ENCODE peak calls at places on chromosomes 5 and 9, in seven cellular contexts. One of them, this sample, is unnamed. For H3K4me1, the result is how much of the 10 kb centered on the place peaks cover.

GRCh38 chr9:71941998-71942567 is 30.6 kb downstream of the C9orf85 start:
- DNase-seq in breast epithelium: no peak
- DNase-seq in GM23248: no peak
- DNase-seq in left ventricle myocardium inferior: no peak
- DNase-seq in astrocyte: peak
- DNase-seq in CD8-positive, alpha-beta T cell: no peak
- DNase-seq in heart left ventricle: no peak
- DNase-seq in this sample: no peak

GRCh38 chr5:168578506-168579205 is 512 bp downstream of the PANK3 start:
- DNase-seq in astrocyte: no peak
- DNase-seq in CD8-positive, alpha-beta T cell: peak
- DNase-seq in heart left ventricle: no peak
- DNase-seq in left ventricle myocardium inferior: no peak
- DNase-seq in GM23248: no peak
- DNase-seq in breast epithelium: no peak
- DNase-seq in this sample: peak

GRCh38 chr5:146656638-146657037 is 140.6 kb upstream of the GPR151 start:
- DNase-seq in CD8-positive, alpha-beta T cell: no peak
- DNase-seq in GM23248: no peak
- DNase-seq in heart left ventricle: no peak
- DNase-seq in astrocyte: no peak
- DNase-seq in left ventricle myocardium inferior: no peak
- DNase-seq in breast epithelium: no peak
- DNase-seq in this sample: no peak

GRCh38 chr5:158139161-158139560 is 280.2 kb upstream of the CLINT1 start:
- DNase-seq in GM23248: peak
- DNase-seq in breast epithelium: no peak
- DNase-seq in astrocyte: peak
- DNase-seq in heart left ventricle: no peak
- DNase-seq in left ventricle myocardium inferior: no peak
- DNase-seq in CD8-positive, alpha-beta T cell: no peak
- DNase-seq in this sample: no peak

GRCh38 chr9:316382-316965 is 101.8 kb downstream of the DOCK8 start:
- DNase-seq in CD8-positive, alpha-beta T cell: no peak
- DNase-seq in left ventricle myocardium inferior: no peak
- DNase-seq in breast epithelium: no peak
- DNase-seq in heart left ventricle: no peak
- DNase-seq in GM23248: no peak
- DNase-seq in astrocyte: no peak
- DNase-seq in this sample: no peak

GRCh38 chr9:137970686-137971476 is 93.3 kb downstream of the CACNA1B start:
- DNase-seq in left ventricle myocardium inferior: no peak
- DNase-seq in heart left ventricle: no peak
- DNase-seq in breast epithelium: peak
- DNase-seq in CD8-positive, alpha-beta T cell: no peak
- DNase-seq in GM23248: no peak
- DNase-seq in astrocyte: no peak
- DNase-seq in this sample: peak

GRCh38 chr9:124257865-124258764 is at the start of gene NEK6:
- DNase-seq in GM23248: peak
- DNase-seq in left ventricle myocardium inferior: peak
- DNase-seq in heart left ventricle: no peak
- DNase-seq in astrocyte: peak
- DNase-seq in CD8-positive, alpha-beta T cell: peak
- DNase-seq in breast epithelium: no peak
- DNase-seq in this sample: no peak

GRCh38 chr5:176530983-176531901 is 6.0 kb downstream of the RNF44 start:
- DNase-seq in left ventricle myocardium inferior: no peak
- DNase-seq in GM23248: peak
- DNase-seq in heart left ventricle: no peak
- DNase-seq in CD8-positive, alpha-beta T cell: no peak
- DNase-seq in breast epithelium: no peak
- DNase-seq in astrocyte: peak
- DNase-seq in this sample: peak

GRCh38 chr9:8351431-8351830 is 551.9 kb upstream of the DMAC1 start:
- DNase-seq in CD8-positive, alpha-beta T cell: no peak
- DNase-seq in left ventricle myocardium inferior: no peak
- DNase-seq in astrocyte: no peak
- DNase-seq in heart left ventricle: no peak
- DNase-seq in breast epithelium: no peak
- DNase-seq in GM23248: no peak
- DNase-seq in this sample: no peak

GRCh38 chr5:88141695-88141979 is 127.0 kb downstream of the TMEM161B start:
- DNase-seq in heart left ventricle: no peak
- DNase-seq in astrocyte: no peak
- DNase-seq in breast epithelium: no peak
- DNase-seq in GM23248: no peak
- DNase-seq in CD8-positive, alpha-beta T cell: no peak
- DNase-seq in left ventricle myocardium inferior: no peak
- DNase-seq in this sample: no peak

GRCh38 chr5:88140863-88141694 is 127.6 kb downstream of the TMEM161B start:
- DNase-seq in heart left ventricle: peak
- DNase-seq in astrocyte: peak
- DNase-seq in left ventricle myocardium inferior: peak
- DNase-seq in GM23248: peak
- DNase-seq in CD8-positive, alpha-beta T cell: peak
- DNase-seq in breast epithelium: peak
- DNase-seq in this sample: peak

GRCh38 chr5:88144219-88145040 is 124.2 kb downstream of the TMEM161B start:
- DNase-seq in GM23248: no peak
- DNase-seq in astrocyte: peak
- DNase-seq in heart left ventricle: no peak
- DNase-seq in CD8-positive, alpha-beta T cell: no peak
- DNase-seq in breast epithelium: no peak
- DNase-seq in left ventricle myocardium inferior: no peak
- DNase-seq in this sample: no peak

GRCh38 chr5:88143693-88144218 is 124.9 kb downstream of the TMEM161B start:
- DNase-seq in heart left ventricle: no peak
- DNase-seq in breast epithelium: no peak
- DNase-seq in GM23248: no peak
- DNase-seq in left ventricle myocardium inferior: no peak
- DNase-seq in CD8-positive, alpha-beta T cell: no peak
- DNase-seq in astrocyte: no peak
- DNase-seq in this sample: no peak

GRCh38 chr5:88142801-88143692 is 125.6 kb downstream of the TMEM161B start:
- DNase-seq in GM23248: peak
- DNase-seq in breast epithelium: no peak
- DNase-seq in astrocyte: peak
- DNase-seq in heart left ventricle: no peak
- DNase-seq in CD8-positive, alpha-beta T cell: no peak
- DNase-seq in left ventricle myocardium inferior: no peak
- DNase-seq in this sample: no peak
- H3K4me1 ChIP-seq in GM23248: under half
- H3K4me1 ChIP-seq in breast epithelium: under half
- H3K4me1 ChIP-seq in astrocyte: under half
- H3K4me1 ChIP-seq in heart left ventricle: under half
- H3K4me1 ChIP-seq in CD8-positive, alpha-beta T cell: under half
- H3K4me1 ChIP-seq in left ventricle myocardium inferior: half or more
- H3K4me1 ChIP-seq in this sample: under half

GRCh38 chr5:179342577-179342976 is 2.7 kb downstream of the ADAMTS2 start:
- DNase-seq in heart left ventricle: no peak
- DNase-seq in astrocyte: no peak
- DNase-seq in breast epithelium: no peak
- DNase-seq in GM23248: peak
- DNase-seq in left ventricle myocardium inferior: no peak
- DNase-seq in CD8-positive, alpha-beta T cell: no peak
- DNase-seq in this sample: no peak
- H3K4me3 ChIP-seq in heart left ventricle: peak
- H3K4me3 ChIP-seq in astrocyte: no peak
- H3K4me3 ChIP-seq in breast epithelium: peak
- H3K4me3 ChIP-seq in GM23248: peak
- H3K4me3 ChIP-seq in left ventricle myocardium inferior: peak
- H3K4me3 ChIP-seq in CD8-positive, alpha-beta T cell: no peak
- H3K4me3 ChIP-seq in this sample: no peak

GRCh38 chr5:43613370-43613769 is 10.4 kb downstream of the NNT start:
- DNase-seq in CD8-positive, alpha-beta T cell: no peak
- DNase-seq in astrocyte: no peak
- DNase-seq in left ventricle myocardium inferior: no peak
- DNase-seq in breast epithelium: no peak
- DNase-seq in heart left ventricle: no peak
- DNase-seq in GM23248: no peak
- DNase-seq in this sample: no peak
- H3K4me1 ChIP-seq in CD8-positive, alpha-beta T cell: under half
- H3K4me1 ChIP-seq in astrocyte: under half
- H3K4me1 ChIP-seq in left ventricle myocardium inferior: half or more
- H3K4me1 ChIP-seq in breast epithelium: under half
- H3K4me1 ChIP-seq in heart left ventricle: under half
- H3K4me1 ChIP-seq in GM23248: under half
- H3K4me1 ChIP-seq in this sample: under half

GRCh38 chr5:153965102-153965645 is 73.5 kb downstream of the FAM114A2 start:
- DNase-seq in astrocyte: no peak
- DNase-seq in left ventricle myocardium inferior: no peak
- DNase-seq in breast epithelium: no peak
- DNase-seq in CD8-positive, alpha-beta T cell: no peak
- DNase-seq in heart left ventricle: peak
- DNase-seq in GM23248: peak
- DNase-seq in this sample: peak
- H3K4me3 ChIP-seq in astrocyte: peak
- H3K4me3 ChIP-seq in left ventricle myocardium inferior: peak
- H3K4me3 ChIP-seq in breast epithelium: no peak
- H3K4me3 ChIP-seq in CD8-positive, alpha-beta T cell: no peak
- H3K4me3 ChIP-seq in heart left ventricle: no peak
- H3K4me3 ChIP-seq in GM23248: peak
- H3K4me3 ChIP-seq in this sample: no peak

GRCh38 chr9:136028760-136029470 is 66.2 kb downstream of the NACC2 start:
- DNase-seq in CD8-positive, alpha-beta T cell: no peak
- DNase-seq in astrocyte: no peak
- DNase-seq in breast epithelium: peak
- DNase-seq in heart left ventricle: no peak
- DNase-seq in left ventricle myocardium inferior: no peak
- DNase-seq in GM23248: no peak
- DNase-seq in this sample: no peak

GRCh38 chr9:136024696-136025316 is 63.6 kb upstream of the UBAC1 start:
- DNase-seq in CD8-positive, alpha-beta T cell: no peak
- DNase-seq in GM23248: no peak
- DNase-seq in breast epithelium: peak
- DNase-seq in heart left ventricle: no peak
- DNase-seq in left ventricle myocardium inferior: peak
- DNase-seq in astrocyte: no peak
- DNase-seq in this sample: no peak

GRCh38 chr9:136024286-136024685 is 63.1 kb upstream of the UBAC1 start:
- DNase-seq in heart left ventricle: no peak
- DNase-seq in CD8-positive, alpha-beta T cell: no peak
- DNase-seq in breast epithelium: peak
- DNase-seq in left ventricle myocardium inferior: no peak
- DNase-seq in GM23248: no peak
- DNase-seq in astrocyte: no peak
- DNase-seq in this sample: no peak

GRCh38 chr9:136025481-136025880 is 64.3 kb upstream of the UBAC1 start:
- DNase-seq in CD8-positive, alpha-beta T cell: no peak
- DNase-seq in GM23248: no peak
- DNase-seq in breast epithelium: peak
- DNase-seq in astrocyte: no peak
- DNase-seq in heart left ventricle: no peak
- DNase-seq in left ventricle myocardium inferior: no peak
- DNase-seq in this sample: no peak

DNA sequence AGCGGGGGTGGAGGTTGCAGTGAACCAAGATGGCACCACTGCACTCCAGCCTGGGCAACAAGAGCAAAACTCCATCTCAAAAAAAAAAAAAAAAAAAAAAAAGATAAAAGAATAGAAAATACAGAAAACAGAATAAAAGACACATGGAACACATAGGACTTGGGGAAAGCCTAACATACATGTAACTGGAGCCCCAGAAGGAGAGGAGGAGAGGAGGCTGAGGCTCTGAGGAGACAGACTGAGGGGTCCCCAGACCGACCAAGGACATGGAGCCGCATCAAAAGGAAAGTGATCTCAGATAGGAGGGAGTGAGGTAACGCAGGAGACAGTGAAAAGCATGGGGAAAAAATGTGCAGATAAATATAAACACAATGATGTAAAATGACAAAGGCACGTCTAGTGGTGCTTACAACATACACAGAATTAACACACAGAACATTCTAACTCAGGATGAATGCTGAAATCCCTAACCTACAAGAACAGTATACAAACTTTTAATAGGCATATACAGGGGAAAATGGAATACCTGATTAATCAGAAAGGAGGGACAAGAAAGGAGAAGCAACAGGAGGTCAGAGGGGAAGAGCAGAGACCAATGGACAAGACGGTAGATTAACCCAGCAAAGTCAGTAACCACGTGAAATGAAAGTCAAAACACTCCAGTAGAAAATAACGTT is 65.2 kb upstream of the UBAC1 start:
- DNase-seq in CD8-positive, alpha-beta T cell: no peak
- DNase-seq in breast epithelium: no peak
- DNase-seq in GM23248: no peak
- DNase-seq in astrocyte: no peak
- DNase-seq in heart left ventricle: no peak
- DNase-seq in left ventricle myocardium inferior: no peak
- DNase-seq in this sample: no peak
- H3K4me1 ChIP-seq in CD8-positive, alpha-beta T cell: under half
- H3K4me1 ChIP-seq in breast epithelium: under half
- H3K4me1 ChIP-seq in GM23248: under half
- H3K4me1 ChIP-seq in astrocyte: under half
- H3K4me1 ChIP-seq in heart left ventricle: under half
- H3K4me1 ChIP-seq in left ventricle myocardium inferior: under half
- H3K4me1 ChIP-seq in this sample: under half

DNA sequence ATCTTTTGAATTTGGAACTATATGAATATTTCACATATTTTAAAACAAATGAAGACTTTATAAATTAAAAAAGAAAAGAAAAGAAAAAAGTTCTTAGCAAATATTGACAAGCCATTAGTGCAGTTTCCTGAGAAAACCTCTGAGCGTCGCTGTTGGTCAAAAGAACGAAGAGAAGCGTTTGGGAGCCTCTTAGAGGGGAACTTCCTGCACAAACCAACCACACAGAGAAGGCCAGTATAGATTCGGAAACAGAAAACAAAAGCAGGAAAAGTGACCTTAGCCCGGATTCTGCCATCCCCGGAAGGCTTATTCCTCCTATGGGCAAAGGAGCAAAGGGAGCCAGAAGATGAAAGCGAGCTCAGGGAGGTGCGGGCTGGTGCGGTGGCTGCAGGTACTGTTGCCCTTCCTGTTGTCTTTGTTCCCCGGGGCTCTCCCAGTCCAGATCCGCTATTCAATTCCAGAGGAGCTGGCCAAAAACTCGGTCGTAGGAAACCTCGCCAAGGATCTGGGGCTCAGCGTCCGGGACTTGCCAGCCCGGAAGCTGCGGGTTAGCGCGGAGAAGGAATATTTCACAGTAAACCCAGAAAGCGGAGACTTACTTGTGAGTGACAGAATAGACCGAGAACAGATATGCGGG is at the start of gene PCDHGB2:
- DNase-seq in breast epithelium: no peak
- DNase-seq in astrocyte: peak
- DNase-seq in GM23248: peak
- DNase-seq in CD8-positive, alpha-beta T cell: no peak
- DNase-seq in left ventricle myocardium inferior: no peak
- DNase-seq in heart left ventricle: no peak
- DNase-seq in this sample: no peak
- H3K4me3 ChIP-seq in breast epithelium: peak
- H3K4me3 ChIP-seq in astrocyte: no peak
- H3K4me3 ChIP-seq in GM23248: peak
- H3K4me3 ChIP-seq in CD8-positive, alpha-beta T cell: peak
- H3K4me3 ChIP-seq in left ventricle myocardium inferior: peak
- H3K4me3 ChIP-seq in heart left ventricle: peak
- H3K4me3 ChIP-seq in this sample: no peak

This sample was measured in BE2C.